ENCODE peak calls at places on chromosomes 3 and 15, in nine cellular contexts. One of them, this sample, is unnamed.

GRCh38 chr3:24393316-24393715 is 101.3 kb downstream of the THRB start:
- DNase-seq in SW480: no peak
- DNase-seq in NCI-H2171 treated with DMSO at 0.1 percent for 48 hours: no peak
- DNase-seq in RCC 7860: no peak
- DNase-seq in hepatocyte: no peak
- DNase-seq in activated CD4-positive, CD25-positive, alpha-beta regulatory T cell: no peak
- DNase-seq in AG04450: no peak
- DNase-seq in brain pericyte: no peak
- DNase-seq in GOT3: no peak
- DNase-seq in this sample: no peak

GRCh38 chr3:138381950-138382715 is 33.8 kb downstream of the MRAS start:
- DNase-seq in SW480: no peak
- DNase-seq in NCI-H2171 treated with DMSO at 0.1 percent for 48 hours: no peak
- DNase-seq in RCC 7860: peak; percentile 70
- DNase-seq in hepatocyte: peak; percentile 56
- DNase-seq in activated CD4-positive, CD25-positive, alpha-beta regulatory T cell: no peak
- DNase-seq in AG04450: no peak
- DNase-seq in brain pericyte: no peak
- DNase-seq in GOT3: no peak
- DNase-seq in this sample: no peak

GRCh38 chr3:97306226-97306625 is 458.3 kb upstream of the ARL6 start:
- DNase-seq in SW480: no peak
- DNase-seq in NCI-H2171 treated with DMSO at 0.1 percent for 48 hours: no peak
- DNase-seq in RCC 7860: no peak
- DNase-seq in hepatocyte: no peak
- DNase-seq in activated CD4-positive, CD25-positive, alpha-beta regulatory T cell: no peak
- DNase-seq in AG04450: no peak
- DNase-seq in brain pericyte: no peak
- DNase-seq in GOT3: no peak
- DNase-seq in this sample: no peak

GRCh38 chr3:159059395-159059794 is 257.5 kb downstream of the MFSD1 start:
- DNase-seq in SW480: no peak
- DNase-seq in NCI-H2171 treated with DMSO at 0.1 percent for 48 hours: no peak
- DNase-seq in RCC 7860: no peak
- DNase-seq in hepatocyte: no peak
- DNase-seq in activated CD4-positive, CD25-positive, alpha-beta regulatory T cell: no peak
- DNase-seq in AG04450: no peak
- DNase-seq in brain pericyte: no peak
- DNase-seq in GOT3: no peak
- DNase-seq in this sample: no peak

GRCh38 chr3:134317106-134317947 is 56.9 kb downstream of the AMOTL2 start:
- DNase-seq in SW480: no peak
- DNase-seq in NCI-H2171 treated with DMSO at 0.1 percent for 48 hours: no peak
- DNase-seq in RCC 7860: peak; percentile 96
- DNase-seq in hepatocyte: no peak
- DNase-seq in activated CD4-positive, CD25-positive, alpha-beta regulatory T cell: no peak
- DNase-seq in AG04450: no peak
- DNase-seq in brain pericyte: no peak
- DNase-seq in GOT3: no peak
- DNase-seq in this sample: no peak

GRCh38 chr15:69855172-69855562 is 242.6 kb downstream of the TLE3 start:
- DNase-seq in SW480: no peak
- DNase-seq in NCI-H2171 treated with DMSO at 0.1 percent for 48 hours: no peak
- DNase-seq in RCC 7860: no peak
- DNase-seq in hepatocyte: no peak
- DNase-seq in activated CD4-positive, CD25-positive, alpha-beta regulatory T cell: no peak
- DNase-seq in AG04450: no peak
- DNase-seq in brain pericyte: no peak
- DNase-seq in GOT3: no peak
- DNase-seq in this sample: no peak

GRCh38 chr3:106589306-106589942 is 720.6 kb upstream of the CBLB start:
- DNase-seq in SW480: no peak
- DNase-seq in NCI-H2171 treated with DMSO at 0.1 percent for 48 hours: no peak
- DNase-seq in RCC 7860: no peak
- DNase-seq in hepatocyte: no peak
- DNase-seq in activated CD4-positive, CD25-positive, alpha-beta regulatory T cell: no peak
- DNase-seq in AG04450: no peak
- DNase-seq in brain pericyte: no peak
- DNase-seq in GOT3: no peak
- DNase-seq in this sample: no peak

GRCh38 chr3:20589275-20589674 is 403.3 kb upstream of the SGO1 start:
- DNase-seq in SW480: no peak
- DNase-seq in NCI-H2171 treated with DMSO at 0.1 percent for 48 hours: no peak
- DNase-seq in RCC 7860: no peak
- DNase-seq in hepatocyte: no peak
- DNase-seq in activated CD4-positive, CD25-positive, alpha-beta regulatory T cell: no peak
- DNase-seq in AG04450: no peak
- DNase-seq in brain pericyte: no peak
- DNase-seq in GOT3: no peak
- DNase-seq in this sample: no peak

GRCh38 chr15:37818152-37818677 is 116.2 kb upstream of the TMCO5A start:
- DNase-seq in SW480: no peak
- DNase-seq in NCI-H2171 treated with DMSO at 0.1 percent for 48 hours: no peak
- DNase-seq in RCC 7860: no peak
- DNase-seq in hepatocyte: no peak
- DNase-seq in activated CD4-positive, CD25-positive, alpha-beta regulatory T cell: no peak
- DNase-seq in AG04450: no peak
- DNase-seq in brain pericyte: no peak
- DNase-seq in GOT3: no peak
- DNase-seq in this sample: no peak

This sample was measured in Calu3.